ENCODE peak calls at places on chromosomes 3 and 15, in seven cellular contexts. R is bronchial epithelial cell; F is substantia nigra; A is fibroblast of the conjunctiva; Y is activated naive CD4-positive, alpha-beta T cell; Z is mammary epithelial cell; B is kidney epithelial cell. I is an unnamed sample.

GRCh38 chr3:158167737-158168469 is 58.0 kb downstream of the RSRC1 start:
- DNase-seq in Y (no peak), R (peak; percentile 97), B (peak; percentile 93), Z (peak; percentile 95), F (no peak), A (peak; percentile 93), I (no peak)

GRCh38 chr3:59338934-59339333 is 289.1 kb upstream of the CFAP20DC start:
- DNase-seq in Z (no peak), R (no peak), A (no peak), Y (no peak), F (no peak), B (no peak), I (no peak)

GRCh38 chr3:36060950-36061349 is 319.4 kb upstream of the STAC start:
- DNase-seq in A (no peak), B (no peak), R (peak; percentile 14), Z (no peak), Y (no peak), F (no peak), I (no peak)

GRCh38 chr3:48543271-48543866 is 13.2 kb downstream of the PFKFB4 start:
- DNase-seq in A (no peak), B (no peak), F (no peak), Y (no peak), Z (no peak), R (no peak), I (no peak)

GRCh38 chr3:55570361-55570760 is 83.3 kb upstream of the WNT5A start:
- DNase-seq in F (no peak), Y (no peak), R (no peak), Z (no peak), B (no peak), A (no peak), I (no peak)

GRCh38 chr15:46304320-46304719 is 669.5 kb downstream of the SQOR start:
- DNase-seq in A (no peak), F (no peak), Y (no peak), R (no peak), B (no peak), Z (no peak), I (no peak)

GRCh38 chr3:113272369-113272748 is 61.0 kb downstream of the BOC start:
- DNase-seq in B (no peak), R (no peak), Z (no peak), A (no peak), Y (no peak), F (no peak), I (no peak)

GRCh38 chr3:119350114-119350513 is 55.9 kb downstream of the ARHGAP31 start:
- DNase-seq in F (no peak), Z (no peak), B (no peak), Y (no peak), A (no peak), R (no peak), I (no peak)

GRCh38 chr3:114451051-114451451 is 157.2 kb downstream of the TIGIT start:
- DNase-seq in A (no peak), F (no peak), B (no peak), R (no peak), Y (no peak), Z (no peak), I (no peak)

GRCh38 chr15:73374599-73374998 is 5.8 kb upstream of the HCN4 start:
- DNase-seq in F (no peak), A (no peak), R (no peak), Z (no peak), B (no peak), Y (no peak), I (no peak)

GRCh38 chr15:31325432-31325975 is 1.1 kb upstream of the KLF13 start:
- DNase-seq in R (peak; percentile 3), F (peak; percentile 80), B (no peak), Y (peak; percentile 43), A (no peak), Z (no peak), I (peak; percentile 63)

GRCh38 chr3:113287111-113287817 is 75.9 kb downstream of the BOC start:
- DNase-seq in R (peak; percentile 81), Y (no peak), B (no peak), Z (peak; percentile 71), F (no peak), A (peak; percentile 46), I (no peak)

GRCh38 chr3:195709676-195710085 is 11.1 kb upstream of the MUC20 start:
- DNase-seq in F (no peak), Y (no peak), B (no peak), R (no peak), Z (no peak), A (no peak), I (no peak)

GRCh38 chr3:132432639-132433038 is 15.3 kb downstream of the DNAJC13 start:
- DNase-seq in Z (peak; percentile 81), A (peak; percentile 34), Y (no peak), F (no peak), R (peak; percentile 86), B (peak; percentile 54), I (no peak)